ENCODE peak calls at places on chromosomes 4 and X, in six cellular contexts. G, X, V, O, I and D are unnamed samples.

GRCh38 chrX:1673337-1673736 is 58.5 kb downstream of the ASMT start:
- DNase-seq in V (peak), I (peak), G (no peak), X (no peak), O (no peak), D (no peak)

GRCh38 chrX:123959281-123960063 is 2.0 kb upstream of the STAG2 start:
- DNase-seq in X (no peak), O (peak), G (no peak), V (peak), I (peak), D (no peak)

GRCh38 chr4:25347971-25348370 is 29.1 kb upstream of the ANAPC4 start:
- DNase-seq in V (no peak), I (no peak), G (no peak), O (no peak), X (no peak), D (no peak)

GRCh38 chrX:110561036-110561435 is 202.4 kb downstream of the RTL9 start:
- DNase-seq in G (no peak), I (no peak), O (no peak), X (no peak), V (no peak), D (peak)

GRCh38 chr4:68082758-68083157 is 46.9 kb downstream of the TMPRSS11F start:
- DNase-seq in G (no peak), V (no peak), O (no peak), I (no peak), X (no peak), D (no peak)

GRCh38 chr4:140774510-140774909 is 18.3 kb upstream of the TBC1D9 start:
- DNase-seq in X (no peak), I (no peak), O (no peak), V (no peak), G (no peak), D (no peak)

GRCh38 chrX:139639253-139639652 is 68.7 kb downstream of the MCF2 start:
- DNase-seq in G (no peak), I (no peak), O (no peak), V (no peak), X (no peak), D (no peak)

GRCh38 chrX:57329008-57329407 is 42.5 kb downstream of the FAAH2 start:
- DNase-seq in G (no peak), V (no peak), X (no peak), I (no peak), O (no peak), D (no peak)

GRCh38 chr4:6447561-6448290 is 24.7 kb downstream of the PPP2R2C start:
- DNase-seq in I (no peak), O (no peak), G (no peak), V (no peak), X (no peak), D (no peak)

GRCh38 chr4:55396305-55397023 is 707 bp downstream of the TMEM165 start:
- DNase-seq in V (peak), X (no peak), O (peak), I (peak), G (peak), D (peak)

GRCh38 chrX:154516655-154517100 is 646 bp upstream of the FAM3A start:
- DNase-seq in I (no peak), G (no peak), X (no peak), O (no peak), V (peak), D (no peak)

GRCh38 chr4:83489711-83490326 is 4.9 kb upstream of the ABRAXAS1 start:
- DNase-seq in X (no peak), V (no peak), G (no peak), I (no peak), O (no peak), D (no peak)

GRCh38 chr4:124414641-124415040 is 297.9 kb downstream of the ANKRD50 start:
- DNase-seq in O (no peak), G (no peak), X (no peak), V (no peak), I (no peak), D (peak)

GRCh38 chr4:152258804-152259708 is 276.8 kb downstream of the FBXW7 start:
- DNase-seq in O (no peak), G (no peak), X (no peak), I (no peak), V (peak), D (peak)

GRCh38 chr4:123452585-123452984 is 56.0 kb downstream of the SPRY1 start:
- DNase-seq in G (no peak), I (no peak), V (peak), O (peak), X (no peak), D (peak)

GRCh38 chr4:163505374-163505773 is 10.9 kb downstream of the TMA16 start:
- DNase-seq in X (no peak), O (no peak), I (no peak), G (no peak), V (no peak), D (no peak)

GRCh38 chrX:48474127-48474526 is 1.9 kb upstream of the FTSJ1 start:
- DNase-seq in X (no peak), G (no peak), V (no peak), I (no peak), O (no peak), D (peak)

GRCh38 chrX:40131644-40132376 is 34.1 kb upstream of the BCOR start:
- DNase-seq in O (no peak), X (no peak), G (no peak), I (no peak), V (no peak), D (no peak)

GRCh38 chrX:6163761-6164160 is 64.9 kb downstream of the NLGN4X start:
- DNase-seq in V (no peak), G (no peak), X (no peak), O (no peak), I (no peak), D (no peak)

GRCh38 chr4:95044204-95044848 is 286.6 kb downstream of the BMPR1B start:
- DNase-seq in V (no peak), G (no peak), X (no peak), O (no peak), I (no peak), D (no peak)

GRCh38 chrX:44343412-44343942 is at the start of gene EFHC2:
- DNase-seq in I (peak), O (peak), V (peak), X (no peak), G (peak), D (no peak)

GRCh38 chr4:39893693-39894072 is 84.0 kb downstream of the PDS5A start:
- DNase-seq in O (no peak), I (no peak), V (no peak), X (no peak), G (no peak), D (no peak)

GRCh38 chr4:109294006-109294405 is 8.5 kb downstream of the COL25A1 start:
- DNase-seq in G (peak), X (no peak), V (peak), O (no peak), I (no peak), D (no peak)

GRCh38 chrX:44352739-44353138 is 9.3 kb upstream of the EFHC2 start:
- DNase-seq in X (no peak), I (no peak), V (peak), O (no peak), G (no peak), D (no peak)

GRCh38 chr4:71113294-71113693 is 119.8 kb downstream of the DCK start:
- DNase-seq in I (no peak), G (no peak), V (peak), O (no peak), X (no peak), D (no peak)

GRCh38 chrX:13938053-13938765 is 91.5 kb downstream of the GEMIN8 start:
- DNase-seq in V (peak), G (peak), O (peak), I (no peak), X (peak), D (no peak)

GRCh38 chr4:149896428-149896827 is 80.8 kb upstream of the IQCM start:
- DNase-seq in I (no peak), V (peak), G (peak), X (no peak), O (no peak), D (peak)

GRCh38 chrX:109347618-109348017 is 134.3 kb downstream of the GUCY2F start:
- DNase-seq in O (no peak), X (no peak), G (no peak), V (peak), I (no peak), D (no peak)

DNA sequence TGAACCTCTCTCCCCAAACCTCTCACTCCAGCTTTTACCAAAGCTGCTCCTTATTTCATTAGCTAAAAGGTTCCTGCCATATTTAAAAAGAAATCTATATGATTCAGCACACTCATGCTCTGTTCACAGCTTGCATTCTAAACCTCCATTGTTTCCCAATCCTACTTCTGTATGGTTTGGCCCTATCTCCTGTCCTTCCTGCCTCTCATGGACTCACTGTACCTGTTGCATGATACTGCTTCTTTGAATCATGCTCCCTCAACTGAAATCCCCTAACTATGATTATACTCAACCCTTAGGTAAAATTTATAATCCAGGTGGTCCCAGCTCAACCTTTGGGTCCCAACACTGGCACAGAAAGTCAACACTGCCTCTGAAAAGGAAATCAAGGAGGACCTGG is 6.3 kb downstream of the STX18 start:
- DNase-seq in I (no peak), X (no peak), G (no peak), V (no peak), O (no peak), D (no peak)
- TF ChIP-seq CTCF in I (no peak), X (no peak), G (no peak), V (no peak), O (no peak), D (no peak)

DNA sequence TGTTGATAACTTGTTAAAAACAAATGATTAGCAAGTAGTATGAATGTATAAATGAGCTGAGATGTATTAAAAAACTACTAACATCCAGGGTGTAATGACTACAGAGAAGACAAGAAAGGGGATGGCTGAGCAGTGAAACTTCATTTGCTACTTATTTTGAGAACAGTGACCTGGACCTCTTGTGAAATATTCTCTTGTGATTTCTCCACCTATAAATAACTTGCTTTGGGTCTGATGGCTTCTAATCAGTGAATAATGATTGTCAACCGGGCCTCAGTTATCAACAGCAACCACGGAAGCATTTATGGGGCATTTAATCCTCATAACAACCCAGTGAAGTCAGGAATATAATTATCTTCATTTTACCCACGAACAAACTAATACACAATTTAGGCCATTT is 154.2 kb upstream of the HAND2 start:
- DNase-seq in G (no peak), V (no peak), O (no peak), I (no peak), X (no peak), D (no peak)
- TF ChIP-seq CTCF in G (no peak), V (no peak), O (no peak), I (no peak), X (no peak), D (no peak)

GRCh38 chrX:41824551-41824950 is 98.8 kb downstream of the CASK start:
- DNase-seq in I (no peak), V (peak), O (no peak), G (no peak), X (no peak), D (peak)
- TF ChIP-seq CTCF in I (no peak), V (no peak), O (no peak), G (no peak), X (no peak), D (no peak)

GRCh38 chr4:35725131-35725530 is 519.2 kb downstream of the ARAP2 start:
- DNase-seq in O (no peak), X (no peak), I (no peak), V (no peak), G (no peak), D (no peak)
- TF ChIP-seq CTCF in O (no peak), X (no peak), I (no peak), V (no peak), G (peak), D (no peak)

DNA sequence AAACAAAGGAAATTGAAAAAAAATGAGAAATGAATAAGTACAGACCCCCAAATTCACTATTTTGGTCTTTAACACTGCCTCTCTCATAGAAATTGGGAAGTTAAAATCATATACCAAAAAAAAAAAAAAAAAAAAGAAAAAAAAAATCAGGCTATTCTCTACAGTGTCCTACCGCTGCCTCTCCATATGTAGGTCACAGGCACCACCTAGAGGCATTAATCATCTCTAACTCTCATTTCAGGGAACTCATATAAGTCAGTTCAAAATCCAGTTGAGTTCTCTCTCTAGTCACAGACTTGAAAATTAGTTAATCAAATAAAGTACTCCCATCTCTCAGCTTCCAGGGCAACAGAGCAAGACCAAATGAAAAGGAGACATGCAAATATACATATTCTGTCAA is 47.9 kb downstream of the COX18 start:
- DNase-seq in G (no peak), V (peak), I (no peak), O (no peak), X (no peak), D (peak)
- TF ChIP-seq CTCF in G (no peak), V (peak), I (peak), O (no peak), X (peak), D (peak)